ENCODE peak calls at places on chromosomes 13 and 19, in six cellular contexts. P is psoas muscle, M is Peyer's patch, D is left lung, V is astrocyte, X is lung. T is an unnamed sample.

GRCh38 chr13:41767801-41768200 is 193.1 kb downstream of the VWA8 start:
- DNase-seq in P (no peak), M (no peak), D (no peak), V (peak), X (no peak), T (no peak)

GRCh38 chr19:3984584-3984907 is 717 bp downstream of the EEF2 start:
- DNase-seq in P (no peak), M (no peak), D (no peak), V (no peak), X (no peak), T (no peak)

GRCh38 chr13:110525328-110526319 is 35.9 kb downstream of the RAB20 start:
- DNase-seq in P (no peak), M (peak), D (peak), V (no peak), X (no peak), T (no peak)

GRCh38 chr19:55253264-55253663 is 5.6 kb downstream of the PPP6R1 start:
- DNase-seq in P (no peak), M (no peak), D (peak), V (no peak), X (no peak), T (no peak)

GRCh38 chr13:76769238-76769859 is 116.9 kb downstream of the KCTD12 start:
- DNase-seq in P (no peak), M (no peak), D (no peak), V (peak), X (no peak), T (no peak)

GRCh38 chr19:22532388-22533310 is 101.5 kb upstream of the ZNF492 start:
- DNase-seq in P (peak), M (peak), D (peak), V (no peak), X (peak), T (no peak)

GRCh38 chr13:24165746-24166145 is 5.2 kb downstream of the SPATA13 start:
- DNase-seq in P (no peak), M (no peak), D (no peak), V (peak), X (no peak), T (no peak)

GRCh38 chr19:3275068-3275582 is 50.7 kb downstream of the CELF5 start:
- DNase-seq in P (no peak), M (no peak), D (no peak), V (no peak), X (no peak), T (no peak)

GRCh38 chr13:107117327-107118012 is 549.5 kb upstream of the ARGLU1 start:
- DNase-seq in P (no peak), M (no peak), D (peak), V (no peak), X (no peak), T (no peak)

GRCh38 chr13:98482476-98483444 is 94.1 kb downstream of the STK24 start:
- DNase-seq in P (peak), M (peak), D (peak), V (peak), X (peak), T (peak)

GRCh38 chr13:47420568-47420967 is 523.7 kb upstream of the HTR2A start:
- DNase-seq in P (no peak), M (no peak), D (no peak), V (peak), X (no peak), T (no peak)

GRCh38 chr13:40121711-40122110 is 466.2 kb downstream of the COG6 start:
- DNase-seq in P (no peak), M (no peak), D (no peak), V (no peak), X (no peak), T (no peak)

GRCh38 chr13:43390101-43390500 is 366.7 kb downstream of the DNAJC15 start:
- DNase-seq in P (no peak), M (no peak), D (no peak), V (no peak), X (no peak), T (no peak)

GRCh38 chr13:27588405-27588804 is 31.9 kb downstream of the LNX2 start:
- DNase-seq in P (no peak), M (no peak), D (no peak), V (no peak), X (no peak), T (no peak)

GRCh38 chr19:5943623-5944022 is 29.6 kb downstream of the CAPS start:
- DNase-seq in P (no peak), M (no peak), D (no peak), V (peak), X (no peak), T (no peak)

GRCh38 chr13:113998781-113999617 is 25.1 kb upstream of the C13orf46 start:
- DNase-seq in P (no peak), M (no peak), D (peak), V (no peak), X (no peak), T (no peak)

GRCh38 chr13:76822691-76823267 is 63.4 kb downstream of the KCTD12 start:
- DNase-seq in P (no peak), M (no peak), D (no peak), V (peak), X (no peak), T (peak)

GRCh38 chr13:28685892-28686291 is 27.0 kb downstream of the POMP start:
- DNase-seq in P (no peak), M (no peak), D (no peak), V (no peak), X (no peak), T (no peak)

GRCh38 chr13:111903143-111903542 is 163.8 kb upstream of the SOX1 start:
- DNase-seq in P (no peak), M (no peak), D (no peak), V (no peak), X (no peak), T (no peak)

GRCh38 chr13:94494021-94494420 is 14.5 kb upstream of the DCT start:
- DNase-seq in P (no peak), M (no peak), D (no peak), V (no peak), X (no peak), T (no peak)

GRCh38 chr19:12665281-12665573 is 1.3 kb downstream of the MAN2B1 start:
- DNase-seq in P (no peak), M (peak), D (peak), V (no peak), X (peak), T (no peak)

GRCh38 chr13:46341112-46341711 is 45.8 kb downstream of the RUBCNL start:
- DNase-seq in P (no peak), M (no peak), D (no peak), V (peak), X (no peak), T (no peak)

GRCh38 chr19:57055956-57056355 is 63.8 kb upstream of the USP29 start:
- DNase-seq in P (no peak), M (no peak), D (no peak), V (no peak), X (no peak), T (no peak)

GRCh38 chr13:27535546-27535945 is 84.8 kb downstream of the LNX2 start:
- DNase-seq in P (no peak), M (no peak), D (no peak), V (no peak), X (no peak), T (no peak)

GRCh38 chr13:34469212-34469983 is 472.7 kb upstream of the NBEA start:
- DNase-seq in P (no peak), M (no peak), D (no peak), V (peak), X (no peak), T (peak)

GRCh38 chr13:72754111-72754510 is 26.4 kb downstream of the BORA start:
- DNase-seq in P (no peak), M (no peak), D (no peak), V (no peak), X (no peak), T (no peak)

GRCh38 chr19:46404884-46405658 is 8.3 kb downstream of the CCDC8 start:
- DNase-seq in P (no peak), M (no peak), D (peak), V (no peak), X (no peak), T (no peak)

GRCh38 chr19:46407891-46408426 is 5.4 kb downstream of the CCDC8 start:
- DNase-seq in P (no peak), M (no peak), D (peak), V (no peak), X (no peak), T (no peak)

GRCh38 chr19:46402725-46403124 is 10.6 kb downstream of the CCDC8 start:
- DNase-seq in P (no peak), M (no peak), D (no peak), V (no peak), X (no peak), T (no peak)

GRCh38 chr19:46408611-46409039 is 4.7 kb downstream of the CCDC8 start:
- DNase-seq in P (peak), M (peak), D (peak), V (no peak), X (peak), T (no peak)

DNA sequence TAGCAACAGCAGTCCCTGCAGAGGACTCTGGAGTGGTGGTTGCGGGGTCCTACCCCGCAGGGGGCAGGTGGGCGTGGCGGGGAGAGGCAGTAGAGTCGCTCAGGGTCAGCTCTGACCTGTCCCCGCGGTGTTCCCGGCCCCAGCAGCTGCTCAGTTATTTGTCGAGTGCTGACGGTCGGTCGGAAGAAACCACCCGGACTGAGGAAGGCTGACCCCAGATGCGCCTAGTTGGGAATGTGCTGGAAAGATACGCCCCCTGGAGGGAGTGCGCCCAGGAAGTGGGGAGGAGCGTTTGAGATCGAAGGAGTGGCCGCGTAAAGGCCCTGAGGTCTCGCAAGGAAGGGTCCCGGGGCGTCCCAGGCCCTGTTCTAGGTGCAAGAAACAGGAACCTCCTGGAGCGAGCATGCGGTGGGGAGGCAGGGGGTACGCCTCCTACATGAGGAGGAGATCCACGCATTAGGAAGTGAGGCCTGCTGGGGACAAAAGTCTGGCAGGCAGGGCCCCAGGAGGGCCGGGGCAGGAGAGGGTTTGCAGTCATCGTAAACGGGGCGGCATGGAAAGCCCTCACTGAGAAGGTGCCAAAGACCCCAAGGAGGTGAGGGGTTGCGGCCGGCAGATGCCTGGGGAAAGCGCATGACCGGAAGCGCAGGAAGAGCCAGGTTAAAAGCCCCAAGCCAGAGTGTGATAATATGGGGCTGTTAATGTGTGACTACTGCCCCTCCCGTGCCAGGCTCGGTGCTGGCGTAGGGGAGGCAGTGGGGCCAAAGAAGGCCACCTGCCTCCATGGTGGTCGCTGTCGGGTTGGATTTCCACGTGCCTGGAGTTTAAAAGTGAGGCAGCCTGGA is 9.1 kb downstream of the CCDC8 start:
- DNase-seq in P (peak), M (peak), D (peak), V (peak), X (peak), T (no peak)
- TF ChIP-seq CTCF in P (peak), M (no peak), D (no peak), V (no peak), X (no peak), T (peak)

GRCh38 chr19:7885818-7886217 is 2.5 kb upstream of the LRRC8E start:
- DNase-seq in P (no peak), M (no peak), D (no peak), V (no peak), X (no peak), T (no peak)
- H3K27ac ChIP-seq in P (no peak), M (no peak), D (no peak), V (no peak), X (no peak), T (no peak)

GRCh38 chr13:18232994-18233782 is 948.4 kb downstream of the TUBA3C start:
- DNase-seq in P (no peak), M (no peak), D (peak), V (no peak), X (no peak), T (no peak)

GRCh38 chr13:18235172-18235571 is 946.5 kb downstream of the TUBA3C start:
- DNase-seq in P (no peak), M (no peak), D (no peak), V (no peak), X (no peak), T (no peak)

GRCh38 chr13:18235756-18236527 is 945.7 kb downstream of the TUBA3C start:
- DNase-seq in P (no peak), M (no peak), D (no peak), V (no peak), X (no peak), T (no peak)

GRCh38 chr13:18232298-18232993 is 949.2 kb downstream of the TUBA3C start:
- DNase-seq in P (no peak), M (no peak), D (peak), V (no peak), X (no peak), T (no peak)

GRCh38 chr13:18233783-18234299 is 947.8 kb downstream of the TUBA3C start:
- DNase-seq in P (no peak), M (no peak), D (no peak), V (no peak), X (no peak), T (no peak)
- TF ChIP-seq CTCF in P (no peak), M (no peak), D (no peak), V (no peak), X (no peak), T (no peak)

GRCh38 chr13:49998714-49999624 is 2.1 kb downstream of the TRIM13 start:
- DNase-seq in P (no peak), M (no peak), D (no peak), V (no peak), X (no peak), T (no peak)
- H3K27ac ChIP-seq in P (peak), M (no peak), D (peak), V (no peak), X (no peak), T (no peak)

GRCh38 chr13:104900186-104900817 is 1635.2 kb downstream of the EFNB2 start:
- DNase-seq in P (no peak), M (no peak), D (no peak), V (no peak), X (no peak), T (no peak)
- TF ChIP-seq CTCF in P (no peak), M (no peak), D (no peak), V (no peak), X (no peak), T (no peak)

GRCh38 chr13:50208826-50209335 is 193.6 kb downstream of the KCNRG start:
- DNase-seq in P (peak), M (peak), D (peak), V (peak), X (peak), T (no peak)
- H3K27ac ChIP-seq in P (no peak), M (no peak), D (peak), V (peak), X (peak), T (peak)

GRCh38 chr19:46782355-46783019 is 5.9 kb downstream of the SLC1A5 start:
- DNase-seq in P (no peak), M (no peak), D (no peak), V (no peak), X (no peak), T (no peak)

GRCh38 chr19:46783670-46784069 is 4.7 kb downstream of the SLC1A5 start:
- DNase-seq in P (no peak), M (no peak), D (no peak), V (no peak), X (no peak), T (no peak)

GRCh38 chr19:46785980-46786235 is 2.5 kb downstream of the SLC1A5 start:
- DNase-seq in P (no peak), M (no peak), D (no peak), V (no peak), X (no peak), T (no peak)

GRCh38 chr19:46785054-46785979 is 3.1 kb downstream of the SLC1A5 start:
- DNase-seq in P (no peak), M (no peak), D (no peak), V (no peak), X (no peak), T (no peak)

DNA sequence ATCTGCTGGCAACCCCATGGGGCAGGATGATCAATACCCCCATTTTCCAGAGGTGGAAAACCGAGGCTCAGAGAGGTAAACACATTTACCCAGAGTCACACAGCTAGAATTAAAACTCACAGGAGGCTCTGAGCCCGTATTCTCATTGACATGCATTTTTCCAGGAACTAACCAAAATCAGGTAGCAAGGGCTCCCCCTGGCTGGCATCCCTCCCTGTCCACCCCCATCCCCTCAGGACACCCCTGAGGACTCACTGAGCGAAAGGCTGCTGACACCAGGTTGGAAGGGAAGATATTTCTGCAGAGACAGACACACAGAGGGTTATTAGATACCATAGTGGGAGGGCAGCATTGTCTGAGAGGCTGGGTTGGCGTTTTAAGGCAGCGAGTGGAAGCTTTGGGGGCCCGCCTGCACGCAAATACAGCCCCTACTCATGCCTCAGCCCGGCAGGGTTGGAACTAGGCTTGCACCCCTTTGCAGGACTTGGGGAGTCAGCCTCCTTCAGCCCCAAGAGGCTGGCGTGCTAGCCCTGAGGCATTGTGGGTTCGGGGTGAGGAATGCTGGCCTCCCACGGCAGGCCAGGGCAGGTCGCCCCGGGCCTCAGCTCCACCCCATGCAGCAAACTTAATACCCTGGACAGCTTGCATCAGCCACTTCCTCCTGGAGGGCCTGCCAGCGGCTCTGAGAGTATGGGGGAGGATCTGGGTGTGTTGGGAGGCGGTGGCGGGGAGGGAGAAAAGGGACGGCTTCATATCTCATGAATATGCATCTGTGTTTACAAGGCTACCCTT is 3.9 kb downstream of the SLC1A5 start:
- DNase-seq in P (peak), M (peak), D (peak), V (peak), X (peak), T (peak)
- TF ChIP-seq CTCF in P (no peak), M (no peak), D (no peak), V (no peak), X (no peak), T (no peak)

GRCh38 chr13:93462151-93462550 is 235.5 kb downstream of the GPC6 start:
- DNase-seq in P (no peak), M (no peak), D (no peak), V (no peak), X (no peak), T (no peak)
- H3K27ac ChIP-seq in P (no peak), M (no peak), D (no peak), V (no peak), X (no peak), T (no peak)

GRCh38 chr19:1230585-1231489 is 7.0 kb downstream of the CBARP start:
- DNase-seq in P (no peak), M (no peak), D (no peak), V (no peak), X (no peak), T (no peak)
- TF ChIP-seq CTCF in P (no peak), M (no peak), D (no peak), V (no peak), X (no peak), T (no peak)